ENCODE peak calls at places on chromosomes 12 and 14, in five cellular contexts. W, G, B, P and V are unnamed samples.

GRCh38 chr12:108461071-108461670 is 53.9 kb upstream of the FICD start:
- DNase-seq in G (no peak), P (no peak), W (no peak), B (no peak), V (no peak)

GRCh38 chr12:49538740-49539403 is at the start of gene KCNH3:
- DNase-seq in P (peak), G (peak), W (peak), B (peak), V (peak)

GRCh38 chr12:109870648-109871047 is 9.7 kb downstream of the GLTP start:
- DNase-seq in B (no peak), P (no peak), W (no peak), G (no peak), V (peak)

GRCh38 chr12:19646599-19646998 is 207.3 kb downstream of the AEBP2 start:
- DNase-seq in G (no peak), B (no peak), W (no peak), P (no peak), V (no peak)

GRCh38 chr14:56300495-56300894 is 182.3 kb downstream of the PELI2 start:
- DNase-seq in W (no peak), G (no peak), B (no peak), P (no peak), V (peak)

GRCh38 chr12:27552886-27553560 is 29.0 kb downstream of the PPFIBP1 start:
- DNase-seq in P (no peak), G (no peak), B (no peak), W (no peak), V (no peak)

GRCh38 chr14:68842298-68842697 is 49.4 kb upstream of the ZFP36L1 start:
- DNase-seq in W (no peak), G (no peak), P (no peak), B (no peak), V (no peak)

GRCh38 chr12:130571089-130571488 is 145.0 kb downstream of the RIMBP2 start:
- DNase-seq in W (no peak), G (no peak), P (peak), B (no peak), V (no peak)

GRCh38 chr14:63644741-63645140 is 3.1 kb upstream of the WDR89 start:
- DNase-seq in G (no peak), W (no peak), B (no peak), P (no peak), V (no peak)

GRCh38 chr12:12539411-12539810 is 23.3 kb downstream of the DUSP16 start:
- DNase-seq in W (no peak), P (no peak), B (no peak), G (no peak), V (no peak)

GRCh38 chr14:98808494-98809407 is 463.2 kb downstream of the BCL11B start:
- DNase-seq in B (no peak), P (no peak), G (no peak), W (no peak), V (no peak)

GRCh38 chr12:8992086-8992409 is 2.7 kb downstream of the KLRG1 start:
- DNase-seq in P (no peak), W (no peak), B (no peak), G (no peak), V (no peak)

GRCh38 chr12:109696485-109697269 is 16.9 kb upstream of the FAM222A start:
- DNase-seq in P (no peak), W (no peak), G (no peak), B (no peak), V (no peak)

GRCh38 chr12:75660805-75661404 is 149.5 kb upstream of the KRR1 start:
- DNase-seq in B (no peak), W (no peak), G (no peak), P (no peak), V (peak)

GRCh38 chr14:65502676-65503124 is 90.2 kb downstream of the FUT8 start:
- DNase-seq in W (no peak), P (no peak), B (no peak), G (no peak), V (peak)

GRCh38 chr12:48861111-48861510 is 4.6 kb downstream of the RND1 start:
- DNase-seq in W (no peak), P (no peak), B (no peak), G (no peak), V (no peak)

GRCh38 chr12:14129601-14130178 is 148.3 kb upstream of the GRIN2B start:
- DNase-seq in P (no peak), B (no peak), W (no peak), G (no peak), V (no peak)

GRCh38 chr14:82511399-82511798 is 977.7 kb upstream of the SEL1L start:
- DNase-seq in W (no peak), P (no peak), G (no peak), B (no peak), V (no peak)

GRCh38 chr14:91299483-91300115 is 55.1 kb upstream of the GPR68 start:
- DNase-seq in P (no peak), B (no peak), W (no peak), G (no peak), V (no peak)

GRCh38 chr12:12587878-12588277 is 23.8 kb upstream of the CREBL2 start:
- DNase-seq in P (no peak), B (no peak), W (no peak), G (no peak), V (no peak)

GRCh38 chr12:130920119-130920703 is 33.5 kb upstream of the ADGRD1 start:
- DNase-seq in P (no peak), W (no peak), G (no peak), B (no peak), V (no peak)

GRCh38 chr12:125081427-125081826 is 16.2 kb downstream of the AACS start:
- DNase-seq in P (peak), G (no peak), W (no peak), B (peak), V (no peak)

GRCh38 chr12:1590083-1590979 is 4.0 kb downstream of the FBXL14 start:
- DNase-seq in G (no peak), P (no peak), W (peak), B (peak), V (no peak)

GRCh38 chr12:27711312-27711682 is 665 bp downstream of the MRPS35 start:
- DNase-seq in B (no peak), W (no peak), G (no peak), P (peak), V (no peak)

GRCh38 chr12:113788020-113788856 is 177.9 kb downstream of the RBM19 start:
- DNase-seq in P (no peak), B (no peak), G (no peak), W (no peak), V (peak)

GRCh38 chr12:57429473-57430116 is 1.2 kb downstream of the R3HDM2 start:
- DNase-seq in B (no peak), P (no peak), W (no peak), G (no peak), V (no peak)

GRCh38 chr12:57433370-57433769 is 1.2 kb upstream of the INHBC start:
- DNase-seq in B (no peak), G (no peak), W (no peak), P (no peak), V (no peak)

GRCh38 chr12:57428965-57429364 is 1.9 kb downstream of the R3HDM2 start:
- DNase-seq in B (no peak), W (no peak), G (no peak), P (no peak), V (no peak)

GRCh38 chr12:57430117-57430930 is 519 bp downstream of the R3HDM2 start:
- DNase-seq in G (peak), W (peak), B (peak), P (peak), V (peak)

GRCh38 chr12:57430931-57431566 is at the start of gene R3HDM2:
- DNase-seq in W (peak), G (peak), P (peak), B (peak), V (peak)
- TF ChIP-seq CTCF in W (no peak), G (no peak), P (no peak), B (no peak), V (no peak)

DNA sequence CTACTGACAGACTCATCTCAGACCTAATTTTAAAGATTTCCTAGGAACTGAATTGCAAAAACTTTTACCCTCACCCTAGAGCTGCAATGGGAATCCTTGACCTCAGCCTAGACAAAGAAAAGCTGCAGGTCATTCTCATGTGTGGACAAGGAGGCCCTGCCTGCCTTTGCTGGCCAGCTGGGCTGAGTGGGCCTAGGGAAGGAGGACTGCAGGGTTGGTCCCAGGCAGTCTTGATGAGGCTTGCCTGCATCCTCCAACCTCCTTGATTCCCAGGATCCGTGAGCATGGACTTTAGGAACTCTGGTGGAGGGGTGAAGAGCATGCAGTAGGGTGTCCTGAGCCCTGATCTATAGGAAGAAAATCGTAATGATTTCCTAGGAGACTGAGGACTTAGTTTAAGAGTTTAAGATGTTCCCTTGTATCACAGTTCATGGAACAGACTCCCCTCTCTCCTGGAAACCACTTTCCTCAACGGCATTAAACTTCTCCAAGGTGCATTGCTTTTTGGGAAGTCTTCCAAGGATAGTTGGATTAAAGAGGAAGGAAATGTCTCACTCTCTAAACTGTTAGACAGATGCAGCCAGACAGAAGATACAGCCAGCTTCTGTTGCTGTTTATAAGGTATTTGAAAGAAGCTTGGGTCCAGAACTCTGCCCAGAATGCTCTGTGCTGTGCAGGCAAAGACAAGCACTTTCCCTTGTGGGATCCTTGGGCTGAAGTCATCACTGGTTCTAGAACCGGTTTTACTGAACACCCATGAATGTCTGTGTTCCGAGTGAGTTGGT is 55.4 kb upstream of the DDX11 start:
- DNase-seq in P (no peak), W (no peak), B (no peak), G (no peak), V (no peak)
- TF ChIP-seq CTCF in P (no peak), W (no peak), B (no peak), G (no peak), V (no peak)

GRCh38 chr12:31324116-31324844 is 1.7 kb downstream of the SINHCAF start:
- DNase-seq in G (peak), B (peak), P (peak), W (peak), V (peak)
- TF ChIP-seq CTCF in G (peak), B (no peak), P (peak), W (no peak), V (peak)

DNA sequence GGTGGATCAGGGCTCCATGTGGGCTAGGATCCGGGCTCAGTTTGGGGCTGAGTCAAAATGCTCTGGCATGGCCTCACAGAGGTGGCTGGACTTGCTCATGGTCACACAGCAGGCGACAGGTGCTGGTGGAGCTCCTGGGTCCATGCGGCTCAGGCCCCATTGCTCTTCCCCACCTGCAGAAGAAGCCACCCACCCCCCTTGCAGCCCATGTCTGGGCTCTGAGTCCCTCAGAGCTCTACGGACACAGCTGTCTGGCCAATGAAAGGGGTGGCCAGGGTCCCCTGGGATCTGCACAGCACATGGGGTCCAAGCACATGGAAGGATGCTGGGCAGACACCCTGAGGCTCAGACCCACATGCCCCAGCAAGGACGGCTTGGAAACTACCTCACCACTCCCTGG is 17.0 kb upstream of the C14orf180 start:
- DNase-seq in W (no peak), P (no peak), B (no peak), G (no peak), V (no peak)
- TF ChIP-seq CTCF in W (no peak), P (no peak), B (no peak), G (no peak), V (no peak)

GRCh38 chr12:116242740-116243139 is 34.8 kb downstream of the MED13L start:
- DNase-seq in B (no peak), G (no peak), P (no peak), W (no peak), V (no peak)

GRCh38 chr12:116244474-116245090 is 32.9 kb downstream of the MED13L start:
- DNase-seq in B (no peak), W (no peak), G (no peak), P (no peak), V (no peak)

GRCh38 chr12:116238149-116238548 is 39.3 kb downstream of the MED13L start:
- DNase-seq in W (no peak), P (no peak), B (no peak), G (no peak), V (no peak)

GRCh38 chr12:116244001-116244400 is 33.5 kb downstream of the MED13L start:
- DNase-seq in G (no peak), P (no peak), B (peak), W (no peak), V (no peak)

DNA sequence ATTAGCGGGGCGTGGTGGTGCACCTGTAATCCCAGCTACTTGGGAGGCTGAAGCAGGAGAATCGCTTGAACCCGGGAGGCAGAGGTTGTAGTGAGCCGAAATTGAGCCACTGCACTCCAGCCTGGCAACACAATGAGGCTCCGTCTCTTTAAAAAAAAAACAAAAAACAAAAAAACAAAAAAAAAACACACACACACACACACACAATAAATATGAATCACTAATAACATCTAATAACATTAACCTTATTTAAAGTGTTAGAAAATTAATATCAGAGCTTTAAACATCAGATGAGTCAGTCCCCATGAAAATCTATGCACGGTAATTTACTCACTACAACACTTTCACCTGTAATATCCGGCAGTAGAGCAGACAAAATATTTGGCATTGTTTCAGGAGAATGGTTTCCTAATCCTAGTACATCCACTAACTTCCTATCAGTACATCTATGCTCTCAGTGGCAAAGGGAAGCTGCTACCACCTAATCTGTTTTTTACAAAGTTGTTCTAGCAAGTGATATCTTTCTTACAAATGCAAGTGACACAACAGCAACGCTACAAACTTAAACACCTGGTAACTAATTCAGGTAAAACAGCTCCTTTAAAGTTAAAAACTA is 36.2 kb downstream of the MED13L start:
- DNase-seq in B (no peak), P (no peak), W (no peak), G (no peak), V (no peak)
- TF ChIP-seq CTCF in B (no peak), P (no peak), W (no peak), G (no peak), V (no peak)

DNA sequence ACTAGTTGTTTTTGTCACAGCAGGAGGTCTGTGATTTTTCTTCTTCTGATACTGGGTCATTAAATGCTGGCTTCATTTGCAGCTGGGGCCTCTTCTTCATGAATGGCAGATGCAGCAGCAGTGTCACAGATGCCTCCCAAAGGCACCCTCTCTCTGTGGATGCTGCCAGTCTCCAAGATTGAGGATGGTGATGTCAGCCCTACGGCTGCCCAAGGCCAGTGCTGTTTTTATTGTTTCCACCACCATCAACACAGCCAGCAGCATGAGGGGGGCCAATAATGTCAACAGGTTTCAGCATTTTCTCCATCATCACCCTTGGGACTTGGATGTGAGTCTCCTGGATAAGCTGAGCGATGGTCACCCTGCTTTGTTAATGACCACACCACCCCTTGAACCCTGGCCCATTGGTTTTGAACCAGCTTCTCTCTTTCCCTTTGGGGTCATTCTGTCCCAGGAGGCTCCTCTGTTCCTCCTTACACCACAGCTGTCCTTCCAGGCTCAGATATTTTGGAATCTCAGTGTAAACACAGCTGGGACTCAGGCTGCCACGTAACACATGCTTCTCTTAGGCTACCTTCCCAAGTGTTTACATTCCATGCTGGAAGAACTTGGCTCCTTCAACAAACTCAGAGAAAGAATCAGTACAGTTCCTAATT is 151.7 kb upstream of the DDHD1 start:
- DNase-seq in W (no peak), P (no peak), B (no peak), G (no peak), V (no peak)
- TF ChIP-seq CTCF in W (no peak), P (no peak), B (no peak), G (no peak), V (no peak)